ENCODE peak calls at places on chromosomes 7 and 10, in nine cellular contexts. U is fibroblast of pulmonary artery; V is AG20443; W is NCI-H1105 treated with DMSO at 0.1 percent for 48 hours; H is AG04449; B is activated CD4-positive, alpha-beta memory T cell treated with anti-CD3 and anti-CD28 coated beads, Interleukin-2, amount 10 ng/mL, durations not matched to agents 7 days and 5 days; X is stimulated activated CD4-positive, alpha-beta T cell treated with anti-CD3 and anti-CD28 coated beads, Interleukin-4, amount 100 ng/mL, for 48 hours; L is erythroblast; J is neural progenitor cell. O is an unnamed sample.

GRCh38 chr7:17526621-17527020 is 228.2 kb downstream of the AHR start:
- DNase-seq in U (peak), V (no peak), W (no peak), H (no peak), B (no peak), X (no peak), L (no peak), J (no peak), O (no peak)

GRCh38 chr7:149686449-149686848 is 86.9 kb downstream of the ZNF467 start:
- DNase-seq in U (no peak), V (no peak), W (no peak), H (no peak), B (no peak), X (no peak), L (no peak), J (no peak), O (no peak)

GRCh38 chr10:126851414-126851813 is 53.8 kb upstream of the DOCK1 start:
- DNase-seq in U (no peak), V (no peak), W (no peak), H (no peak), B (no peak), X (no peak), L (no peak), J (no peak), O (no peak)

GRCh38 chr7:131774419-131775220 is 218.2 kb upstream of the PODXL start:
- DNase-seq in U (peak), V (no peak), W (peak), H (no peak), B (no peak), X (no peak), L (no peak), J (no peak), O (peak)

GRCh38 chr7:128879939-128880746 is 17.5 kb downstream of the ATP6V1F start:
- DNase-seq in U (peak), V (peak), W (peak), H (no peak), B (no peak), X (no peak), L (peak), J (peak), O (peak)

GRCh38 chr7:158167373-158167772 is 420.2 kb downstream of the PTPRN2 start:
- DNase-seq in U (no peak), V (no peak), W (no peak), H (no peak), B (no peak), X (no peak), L (no peak), J (no peak), O (no peak)

GRCh38 chr7:155193716-155194115 is 104.0 kb upstream of the INSIG1 start:
- DNase-seq in U (no peak), V (no peak), W (no peak), H (no peak), B (no peak), X (no peak), L (no peak), J (no peak), O (no peak)

GRCh38 chr7:112470194-112470593 is 10.6 kb upstream of the LSMEM1 start:
- DNase-seq in U (no peak), V (no peak), W (no peak), H (no peak), B (no peak), X (no peak), L (no peak), J (no peak), O (no peak)

GRCh38 chr10:26044123-26044749 is 110.2 kb downstream of the MYO3A start:
- DNase-seq in U (no peak), V (no peak), W (peak), H (no peak), B (no peak), X (no peak), L (no peak), J (peak), O (no peak)

GRCh38 chr7:152131981-152132494 is 106.6 kb downstream of the GALNT11 start:
- DNase-seq in U (no peak), V (no peak), W (no peak), H (no peak), B (no peak), X (no peak), L (no peak), J (no peak), O (no peak)

GRCh38 chr10:126080879-126081331 is 184.5 kb downstream of the FANK1 start:
- DNase-seq in U (peak), V (peak), W (no peak), H (peak), B (no peak), X (no peak), L (no peak), J (no peak), O (no peak)

GRCh38 chr7:93574646-93575554 is at the start of gene CALCR:
- DNase-seq in U (no peak), V (peak), W (peak), H (no peak), B (no peak), X (no peak), L (no peak), J (peak), O (peak)

GRCh38 chr7:44048031-44048795 is 3.7 kb downstream of the DBNL start:
- DNase-seq in U (no peak), V (no peak), W (no peak), H (no peak), B (no peak), X (no peak), L (no peak), J (no peak), O (no peak)

GRCh38 chr10:32326680-32327363 is 20.1 kb downstream of the EPC1 start:
- DNase-seq in U (no peak), V (no peak), W (no peak), H (no peak), B (no peak), X (no peak), L (peak), J (no peak), O (no peak)

GRCh38 chr7:28853834-28854749 is 104.0 kb downstream of the TRIL start:
- DNase-seq in U (peak), V (peak), W (peak), H (no peak), B (peak), X (peak), L (peak), J (peak), O (peak)

GRCh38 chr7:105261689-105262088 is 127.0 kb downstream of the SRPK2 start:
- DNase-seq in U (no peak), V (no peak), W (peak), H (no peak), B (no peak), X (no peak), L (no peak), J (no peak), O (no peak)

GRCh38 chr7:84043661-84044191 is 150.9 kb downstream of the SEMA3A start:
- DNase-seq in U (peak), V (no peak), W (no peak), H (no peak), B (no peak), X (no peak), L (no peak), J (no peak), O (no peak)

GRCh38 chr10:118036281-118036875 is 10.4 kb downstream of the RAB11FIP2 start:
- DNase-seq in U (peak), V (no peak), W (no peak), H (peak), B (no peak), X (no peak), L (no peak), J (no peak), O (no peak)

GRCh38 chr7:117112640-117113039 is 159.3 kb downstream of the ST7 start:
- DNase-seq in U (no peak), V (no peak), W (no peak), H (no peak), B (no peak), X (no peak), L (no peak), J (no peak), O (no peak)

GRCh38 chr7:2830609-2831376 is 13.3 kb downstream of the GNA12 start:
- DNase-seq in U (peak), V (no peak), W (no peak), H (no peak), B (no peak), X (no peak), L (peak), J (no peak), O (no peak)

GRCh38 chr10:56881218-56881617 is 520.2 kb upstream of the ZWINT start:
- DNase-seq in U (no peak), V (no peak), W (peak), H (no peak), B (no peak), X (no peak), L (no peak), J (no peak), O (no peak)

GRCh38 chr10:79054203-79055099 is 14.3 kb upstream of the ZMIZ1 start:
- DNase-seq in U (no peak), V (no peak), W (no peak), H (no peak), B (no peak), X (no peak), L (no peak), J (no peak), O (no peak)

GRCh38 chr7:71131256-71131752 is 640 bp upstream of the GALNT17 start:
- DNase-seq in U (no peak), V (peak), W (peak), H (no peak), B (no peak), X (no peak), L (peak), J (peak), O (peak)

GRCh38 chr10:106997721-106998120 is 166.8 kb downstream of the SORCS1 start:
- DNase-seq in U (no peak), V (no peak), W (no peak), H (no peak), B (no peak), X (no peak), L (no peak), J (no peak), O (no peak)

GRCh38 chr10:44306762-44307161 is 78.1 kb downstream of the CXCL12 start:
- DNase-seq in U (no peak), V (no peak), W (no peak), H (no peak), B (no peak), X (no peak), L (no peak), J (peak), O (peak)

GRCh38 chr10:78856421-78856820 is 212.3 kb upstream of the ZMIZ1 start:
- DNase-seq in U (peak), V (no peak), W (no peak), H (no peak), B (no peak), X (no peak), L (no peak), J (no peak), O (no peak)

GRCh38 chr10:69910566-69910965 is 108.9 kb downstream of the COL13A1 start:
- DNase-seq in U (no peak), V (no peak), W (no peak), H (no peak), B (no peak), X (no peak), L (no peak), J (no peak), O (no peak)

GRCh38 chr7:108456845-108457540 is 757 bp upstream of the NRCAM start:
- DNase-seq in U (no peak), V (no peak), W (no peak), H (no peak), B (no peak), X (no peak), L (no peak), J (peak), O (no peak)

GRCh38 chr10:23114228-23114850 is 19.0 kb downstream of the MSRB2 start:
- DNase-seq in U (no peak), V (no peak), W (no peak), H (no peak), B (no peak), X (no peak), L (no peak), J (no peak), O (no peak)

GRCh38 chr7:130996205-130996840 is 262.3 kb upstream of the KLF14 start:
- DNase-seq in U (no peak), V (no peak), W (no peak), H (no peak), B (no peak), X (no peak), L (no peak), J (no peak), O (no peak)

GRCh38 chr7:149855368-149856305 is 17.5 kb downstream of the ZNF862 start:
- DNase-seq in U (peak), V (no peak), W (no peak), H (peak), B (no peak), X (no peak), L (no peak), J (peak), O (no peak)

GRCh38 chr10:70119623-70120022 is 13.0 kb downstream of the AIFM2 start:
- DNase-seq in U (no peak), V (no peak), W (no peak), H (no peak), B (no peak), X (no peak), L (no peak), J (no peak), O (no peak)

O was measured in WTC11.